ENCODE peak calls at places on chromosomes 1 and 21, in seven cellular contexts. One of them, this sample, is unnamed.

GRCh38 chr1:54994355-54994990 is 4.3 kb upstream of the BSND start:
- DNase-seq in ecto neural progenitor cell: no peak
- DNase-seq in GM03348: no peak
- DNase-seq in CD8-positive, alpha-beta T cell: no peak
- DNase-seq in lung microvascular endothelial cell: no peak
- DNase-seq in LoVo: no peak
- DNase-seq in T-helper 1 cell: no peak
- DNase-seq in this sample: no peak

GRCh38 chr21:23574932-23575331 is 2032.3 kb downstream of the MRPL39 start:
- DNase-seq in CD8-positive, alpha-beta T cell: no peak
- DNase-seq in GM03348: no peak
- DNase-seq in T-helper 1 cell: no peak
- DNase-seq in ecto neural progenitor cell: no peak
- DNase-seq in LoVo: no peak
- DNase-seq in lung microvascular endothelial cell: no peak
- DNase-seq in this sample: no peak

GRCh38 chr21:25639167-25639921 is at the start of gene JAM2:
- DNase-seq in LoVo: no peak
- DNase-seq in T-helper 1 cell: peak; percentile 52
- DNase-seq in CD8-positive, alpha-beta T cell: no peak
- DNase-seq in ecto neural progenitor cell: peak; percentile 76
- DNase-seq in GM03348: peak; percentile 52
- DNase-seq in lung microvascular endothelial cell: peak; percentile 10
- DNase-seq in this sample: no peak

GRCh38 chr1:35340519-35340918 is 72.0 kb downstream of the ZMYM4 start:
- DNase-seq in LoVo: no peak
- DNase-seq in T-helper 1 cell: no peak
- DNase-seq in CD8-positive, alpha-beta T cell: no peak
- DNase-seq in ecto neural progenitor cell: no peak
- DNase-seq in GM03348: no peak
- DNase-seq in lung microvascular endothelial cell: no peak
- DNase-seq in this sample: no peak

GRCh38 chr1:206048582-206048981 is 4.4 kb upstream of the RHEX start:
- DNase-seq in ecto neural progenitor cell: no peak
- DNase-seq in T-helper 1 cell: no peak
- DNase-seq in CD8-positive, alpha-beta T cell: no peak
- DNase-seq in LoVo: peak; percentile 91
- DNase-seq in lung microvascular endothelial cell: no peak
- DNase-seq in GM03348: no peak
- DNase-seq in this sample: no peak

GRCh38 chr1:16013220-16013907 is 4.5 kb downstream of the HSPB7 start:
- DNase-seq in T-helper 1 cell: no peak
- DNase-seq in lung microvascular endothelial cell: peak; percentile 55
- DNase-seq in ecto neural progenitor cell: no peak
- DNase-seq in CD8-positive, alpha-beta T cell: no peak
- DNase-seq in GM03348: peak; percentile 85
- DNase-seq in LoVo: no peak
- DNase-seq in this sample: peak; percentile 68

GRCh38 chr1:222843434-222844107 is 28.7 kb downstream of the DISP1 start:
- DNase-seq in lung microvascular endothelial cell: no peak
- DNase-seq in LoVo: no peak
- DNase-seq in GM03348: no peak
- DNase-seq in CD8-positive, alpha-beta T cell: no peak
- DNase-seq in T-helper 1 cell: no peak
- DNase-seq in ecto neural progenitor cell: no peak
- DNase-seq in this sample: no peak

GRCh38 chr1:99784143-99784542 is 17.7 kb upstream of the FRRS1 start:
- DNase-seq in lung microvascular endothelial cell: no peak
- DNase-seq in T-helper 1 cell: no peak
- DNase-seq in CD8-positive, alpha-beta T cell: no peak
- DNase-seq in LoVo: no peak
- DNase-seq in GM03348: no peak
- DNase-seq in ecto neural progenitor cell: no peak
- DNase-seq in this sample: no peak

GRCh38 chr1:184222561-184223157 is 164.2 kb upstream of the C1orf21 start:
- DNase-seq in lung microvascular endothelial cell: peak; percentile 51
- DNase-seq in GM03348: peak; percentile 83
- DNase-seq in ecto neural progenitor cell: peak; percentile 63
- DNase-seq in CD8-positive, alpha-beta T cell: no peak
- DNase-seq in LoVo: peak; percentile 51
- DNase-seq in T-helper 1 cell: peak; percentile 29
- DNase-seq in this sample: no peak

GRCh38 chr1:37176269-37176668 is 142.0 kb upstream of the GRIK3 start:
- DNase-seq in T-helper 1 cell: no peak
- DNase-seq in LoVo: no peak
- DNase-seq in CD8-positive, alpha-beta T cell: no peak
- DNase-seq in GM03348: no peak
- DNase-seq in ecto neural progenitor cell: no peak
- DNase-seq in lung microvascular endothelial cell: no peak
- DNase-seq in this sample: no peak

GRCh38 chr1:204041803-204042505 is 31.0 kb upstream of the SOX13 start:
- DNase-seq in GM03348: peak; percentile 55
- DNase-seq in CD8-positive, alpha-beta T cell: no peak
- DNase-seq in ecto neural progenitor cell: no peak
- DNase-seq in lung microvascular endothelial cell: no peak
- DNase-seq in T-helper 1 cell: no peak
- DNase-seq in LoVo: no peak
- DNase-seq in this sample: peak; percentile 21

GRCh38 chr1:21034725-21035628 is 141.7 kb downstream of the EIF4G3 start:
- DNase-seq in T-helper 1 cell: no peak
- DNase-seq in ecto neural progenitor cell: no peak
- DNase-seq in lung microvascular endothelial cell: no peak
- DNase-seq in LoVo: no peak
- DNase-seq in GM03348: no peak
- DNase-seq in CD8-positive, alpha-beta T cell: no peak
- DNase-seq in this sample: no peak

GRCh38 chr21:36792505-36792967 is 93.6 kb downstream of the SIM2 start:
- DNase-seq in ecto neural progenitor cell: no peak
- DNase-seq in LoVo: peak; percentile 10
- DNase-seq in lung microvascular endothelial cell: peak; percentile 57
- DNase-seq in CD8-positive, alpha-beta T cell: no peak
- DNase-seq in GM03348: no peak
- DNase-seq in T-helper 1 cell: no peak
- DNase-seq in this sample: no peak

GRCh38 chr1:64019818-64020217 is 183.6 kb upstream of the UBE2U start:
- DNase-seq in GM03348: peak; percentile 74
- DNase-seq in LoVo: peak; percentile 9
- DNase-seq in CD8-positive, alpha-beta T cell: no peak
- DNase-seq in ecto neural progenitor cell: no peak
- DNase-seq in T-helper 1 cell: peak; percentile 15
- DNase-seq in lung microvascular endothelial cell: peak; percentile 44
- DNase-seq in this sample: peak; percentile 62

GRCh38 chr1:244207935-244208244 is 156.8 kb downstream of the ZBTB18 start:
- DNase-seq in GM03348: no peak
- DNase-seq in ecto neural progenitor cell: no peak
- DNase-seq in T-helper 1 cell: no peak
- DNase-seq in CD8-positive, alpha-beta T cell: no peak
- DNase-seq in lung microvascular endothelial cell: peak; percentile 45
- DNase-seq in LoVo: no peak
- DNase-seq in this sample: no peak

GRCh38 chr1:11788549-11789053 is 17.2 kb downstream of the MTHFR start:
- DNase-seq in GM03348: no peak
- DNase-seq in T-helper 1 cell: no peak
- DNase-seq in CD8-positive, alpha-beta T cell: no peak
- DNase-seq in LoVo: no peak
- DNase-seq in ecto neural progenitor cell: no peak
- DNase-seq in lung microvascular endothelial cell: no peak
- DNase-seq in this sample: no peak

GRCh38 chr1:173314656-173315055 is 107.5 kb upstream of the TNFSF4 start:
- DNase-seq in ecto neural progenitor cell: no peak
- DNase-seq in T-helper 1 cell: no peak
- DNase-seq in CD8-positive, alpha-beta T cell: no peak
- DNase-seq in GM03348: no peak
- DNase-seq in LoVo: no peak
- DNase-seq in lung microvascular endothelial cell: no peak
- DNase-seq in this sample: no peak

GRCh38 chr21:30102881-30103280 is 63.7 kb downstream of the CLDN17 start:
- DNase-seq in lung microvascular endothelial cell: no peak
- DNase-seq in CD8-positive, alpha-beta T cell: no peak
- DNase-seq in GM03348: no peak
- DNase-seq in ecto neural progenitor cell: peak; percentile 46
- DNase-seq in T-helper 1 cell: no peak
- DNase-seq in LoVo: no peak
- DNase-seq in this sample: no peak

GRCh38 chr1:246450485-246451251 is 56.4 kb downstream of the SMYD3 start:
- DNase-seq in T-helper 1 cell: peak; percentile 8
- DNase-seq in lung microvascular endothelial cell: peak; percentile 52
- DNase-seq in ecto neural progenitor cell: no peak
- DNase-seq in LoVo: peak; percentile 26
- DNase-seq in CD8-positive, alpha-beta T cell: no peak
- DNase-seq in GM03348: peak; percentile 51
- DNase-seq in this sample: no peak

GRCh38 chr1:51564124-51564523 is 45.1 kb upstream of the EPS15 start:
- DNase-seq in lung microvascular endothelial cell: peak; percentile 55
- DNase-seq in T-helper 1 cell: peak; percentile 58
- DNase-seq in CD8-positive, alpha-beta T cell: no peak
- DNase-seq in GM03348: peak; percentile 54
- DNase-seq in LoVo: no peak
- DNase-seq in ecto neural progenitor cell: no peak
- DNase-seq in this sample: no peak

GRCh38 chr1:29117381-29117780 is 6.3 kb downstream of the TMEM200B start:
- DNase-seq in ecto neural progenitor cell: no peak
- DNase-seq in T-helper 1 cell: no peak
- DNase-seq in LoVo: no peak
- DNase-seq in GM03348: no peak
- DNase-seq in lung microvascular endothelial cell: no peak
- DNase-seq in CD8-positive, alpha-beta T cell: no peak
- DNase-seq in this sample: no peak

GRCh38 chr1:147640553-147641165 is 29.7 kb downstream of the ACP6 start:
- DNase-seq in lung microvascular endothelial cell: peak; percentile 80
- DNase-seq in T-helper 1 cell: peak; percentile 75
- DNase-seq in ecto neural progenitor cell: peak; percentile 85
- DNase-seq in GM03348: peak; percentile 91
- DNase-seq in LoVo: peak; percentile 70
- DNase-seq in CD8-positive, alpha-beta T cell: peak; percentile 52
- DNase-seq in this sample: peak; percentile 31

GRCh38 chr1:204286841-204287387 is 72.8 kb downstream of the PLEKHA6 start:
- DNase-seq in ecto neural progenitor cell: no peak
- DNase-seq in CD8-positive, alpha-beta T cell: no peak
- DNase-seq in LoVo: peak; percentile 9
- DNase-seq in lung microvascular endothelial cell: peak; percentile 19
- DNase-seq in GM03348: no peak
- DNase-seq in T-helper 1 cell: peak; percentile 48
- DNase-seq in this sample: no peak

GRCh38 chr1:26584022-26584485 is 54.5 kb downstream of the RPS6KA1 start:
- DNase-seq in GM03348: no peak
- DNase-seq in ecto neural progenitor cell: no peak
- DNase-seq in lung microvascular endothelial cell: peak; percentile 13
- DNase-seq in CD8-positive, alpha-beta T cell: no peak
- DNase-seq in LoVo: no peak
- DNase-seq in T-helper 1 cell: peak; percentile 49
- DNase-seq in this sample: no peak

GRCh38 chr21:41642399-41642798 is 124.5 kb downstream of the RIPK4 start:
- DNase-seq in lung microvascular endothelial cell: no peak
- DNase-seq in ecto neural progenitor cell: no peak
- DNase-seq in GM03348: no peak
- DNase-seq in CD8-positive, alpha-beta T cell: no peak
- DNase-seq in LoVo: peak; percentile 38
- DNase-seq in T-helper 1 cell: no peak
- DNase-seq in this sample: peak; percentile 36

GRCh38 chr1:25556791-25557476 is 13.5 kb downstream of the LDLRAP1 start:
- DNase-seq in T-helper 1 cell: peak; percentile 56
- DNase-seq in ecto neural progenitor cell: no peak
- DNase-seq in CD8-positive, alpha-beta T cell: no peak
- DNase-seq in lung microvascular endothelial cell: peak; percentile 19
- DNase-seq in GM03348: peak; percentile 58
- DNase-seq in LoVo: peak; percentile 48
- DNase-seq in this sample: no peak

GRCh38 chr21:44291936-44292811 is 6.5 kb downstream of the AIRE start:
- DNase-seq in lung microvascular endothelial cell: no peak
- DNase-seq in CD8-positive, alpha-beta T cell: no peak
- DNase-seq in LoVo: no peak
- DNase-seq in T-helper 1 cell: no peak
- DNase-seq in GM03348: peak; percentile 52
- DNase-seq in ecto neural progenitor cell: no peak
- DNase-seq in this sample: no peak

GRCh38 chr1:233459968-233460367 is 132.4 kb downstream of the MAP3K21 start:
- DNase-seq in lung microvascular endothelial cell: no peak
- DNase-seq in T-helper 1 cell: no peak
- DNase-seq in ecto neural progenitor cell: no peak
- DNase-seq in LoVo: no peak
- DNase-seq in CD8-positive, alpha-beta T cell: no peak
- DNase-seq in GM03348: no peak
- DNase-seq in this sample: no peak

GRCh38 chr1:94235189-94236020 is 2.0 kb downstream of the ARHGAP29 start:
- DNase-seq in LoVo: no peak
- DNase-seq in GM03348: no peak
- DNase-seq in ecto neural progenitor cell: no peak
- DNase-seq in CD8-positive, alpha-beta T cell: no peak
- DNase-seq in T-helper 1 cell: no peak
- DNase-seq in lung microvascular endothelial cell: peak; percentile 57
- DNase-seq in this sample: no peak

GRCh38 chr1:16459503-16459902 is 19.0 kb downstream of the NECAP2 start:
- DNase-seq in CD8-positive, alpha-beta T cell: no peak
- DNase-seq in GM03348: no peak
- DNase-seq in LoVo: no peak
- DNase-seq in T-helper 1 cell: no peak
- DNase-seq in ecto neural progenitor cell: no peak
- DNase-seq in lung microvascular endothelial cell: no peak
- DNase-seq in this sample: no peak

GRCh38 chr1:156848461-156849150 is 10.3 kb downstream of the INSRR start:
- DNase-seq in CD8-positive, alpha-beta T cell: peak; percentile 49
- DNase-seq in GM03348: peak; percentile 35
- DNase-seq in lung microvascular endothelial cell: no peak
- DNase-seq in ecto neural progenitor cell: no peak
- DNase-seq in T-helper 1 cell: peak; percentile 81
- DNase-seq in LoVo: no peak
- DNase-seq in this sample: no peak

GRCh38 chr1:42730988-42731387 is 9.0 kb downstream of the CLDN19 start:
- DNase-seq in GM03348: peak; percentile 3
- DNase-seq in CD8-positive, alpha-beta T cell: no peak
- DNase-seq in lung microvascular endothelial cell: no peak
- DNase-seq in ecto neural progenitor cell: no peak
- DNase-seq in LoVo: peak; percentile 14
- DNase-seq in T-helper 1 cell: peak; percentile 11
- DNase-seq in this sample: no peak

GRCh38 chr1:52229494-52229893 is 87.6 kb downstream of the ZFYVE9 start:
- DNase-seq in GM03348: no peak
- DNase-seq in ecto neural progenitor cell: no peak
- DNase-seq in T-helper 1 cell: no peak
- DNase-seq in LoVo: no peak
- DNase-seq in lung microvascular endothelial cell: no peak
- DNase-seq in CD8-positive, alpha-beta T cell: no peak
- DNase-seq in this sample: no peak